ENCODE peak calls at places on chromosomes 7 and 10, in nine cellular contexts. O is H1, F is IMR-90, T is A549, E is adrenal gland, U is Peyer's patch, G is transverse colon, D is lower leg skin, Q is ovary. Y is an unnamed sample.

GRCh38 chr7:69517985-69518731 is 80.1 kb upstream of the AUTS2 start:
- DNase-seq in O (peak; percentile 69), F (no peak), T (no peak), E (no peak), U (no peak), G (no peak), D (no peak), Q (no peak), Y (peak; percentile 38)

GRCh38 chr7:138510003-138510402 is 49.9 kb downstream of the TRIM24 start:
- DNase-seq in O (no peak), F (no peak), T (no peak), E (no peak), U (no peak), G (no peak), D (no peak), Q (no peak), Y (no peak)

GRCh38 chr10:5976689-5977470 is 463 bp downstream of the IL15RA start:
- DNase-seq in O (peak; percentile 79), F (peak; percentile 47), T (peak; percentile 39), E (peak; percentile 48), U (peak; percentile 77), G (peak; percentile 70), D (peak; percentile 33), Q (peak; percentile 69), Y (peak; percentile 47)

GRCh38 chr7:20351901-20352300 is 21.2 kb downstream of the ITGB8 start:
- DNase-seq in O (no peak), F (peak; percentile 53), T (no peak), E (no peak), U (no peak), G (no peak), D (no peak), Q (no peak), Y (no peak)

GRCh38 chr7:29255839-29256782 is 61.5 kb downstream of the CHN2 start:
- DNase-seq in O (no peak), F (no peak), T (no peak), E (no peak), U (no peak), G (no peak), D (no peak), Q (no peak), Y (no peak)

GRCh38 chr10:66283064-66283463 is 642.8 kb upstream of the LRRTM3 start:
- DNase-seq in O (no peak), F (no peak), T (no peak), E (no peak), U (no peak), G (no peak), D (no peak), Q (no peak), Y (no peak)

GRCh38 chr7:28755255-28755654 is 202.9 kb downstream of the TRIL start:
- DNase-seq in O (no peak), F (peak; percentile 63), T (no peak), E (no peak), U (no peak), G (no peak), D (no peak), Q (no peak), Y (no peak)

GRCh38 chr7:572668-573495 is 53.2 kb upstream of the PDGFA start:
- DNase-seq in O (peak; percentile 73), F (no peak), T (no peak), E (no peak), U (no peak), G (no peak), D (no peak), Q (no peak), Y (no peak)

GRCh38 chr10:123636598-123637325 is 29.4 kb upstream of the GPR26 start:
- DNase-seq in O (no peak), F (no peak), T (no peak), E (no peak), U (no peak), G (no peak), D (no peak), Q (no peak), Y (no peak)

GRCh38 chr10:49539320-49539885 is 482 bp upstream of the ERCC6 start:
- DNase-seq in O (peak; percentile 57), F (peak; percentile 52), T (peak; percentile 47), E (peak; percentile 19), U (peak; percentile 69), G (peak; percentile 57), D (peak; percentile 45), Q (no peak), Y (peak; percentile 39)

GRCh38 chr7:141702892-141703291 is 926 bp upstream of the DENND11 start:
- DNase-seq in O (no peak), F (no peak), T (no peak), E (no peak), U (no peak), G (no peak), D (no peak), Q (no peak), Y (no peak)

GRCh38 chr7:141702047-141702567 is at the start of gene DENND11:
- DNase-seq in O (peak; percentile 61), F (peak; percentile 11), T (peak; percentile 37), E (peak; percentile 31), U (peak; percentile 65), G (peak; percentile 53), D (no peak), Q (peak; percentile 67), Y (peak; percentile 32)

GRCh38 chr7:141700291-141700847 is 1.6 kb downstream of the DENND11 start:
- DNase-seq in O (no peak), F (no peak), T (no peak), E (no peak), U (no peak), G (no peak), D (no peak), Q (no peak), Y (no peak)

GRCh38 chr7:141700848-141701371 is 1.1 kb downstream of the DENND11 start:
- DNase-seq in O (peak; percentile 50), F (no peak), T (no peak), E (no peak), U (peak; percentile 48), G (no peak), D (no peak), Q (no peak), Y (no peak)

DNA sequence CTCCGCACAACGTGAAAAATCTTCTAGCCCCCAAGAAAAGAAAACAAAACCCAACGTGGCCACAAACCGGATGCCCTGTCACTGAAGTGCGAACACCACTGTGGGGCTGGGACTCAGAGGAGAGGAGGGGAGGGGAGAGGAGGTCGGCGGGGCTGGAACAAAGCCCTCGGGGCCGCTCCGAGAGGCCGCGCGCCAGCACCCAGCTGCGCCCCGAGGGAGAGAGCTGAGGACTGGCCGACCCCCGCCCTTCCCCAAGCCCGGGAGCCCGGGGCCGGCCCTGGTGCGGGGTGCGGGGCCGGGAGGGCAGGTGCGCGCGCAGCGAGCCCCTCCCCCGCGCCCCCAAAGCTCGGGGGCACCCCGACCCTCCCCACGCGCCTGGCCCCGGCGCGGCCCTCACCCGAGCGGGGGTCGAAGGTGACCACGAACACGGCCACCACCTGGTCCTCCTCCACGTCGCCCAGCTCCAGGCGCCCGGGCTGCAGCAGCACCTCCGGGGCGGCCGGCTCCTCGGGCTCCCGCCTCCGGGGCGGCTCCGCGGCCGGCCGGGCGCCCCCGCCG is 398 bp downstream of the DENND11 start:
- DNase-seq in O (peak; percentile 75), F (no peak), T (peak; percentile 35), E (peak; percentile 44), U (peak; percentile 83), G (peak; percentile 59), D (no peak), Q (peak; percentile 62), Y (peak; percentile 40)
- TF ChIP-seq POLR2A in O (peak; percentile 22), F (no peak), T (no peak), E (no peak), U (no peak), G (peak; percentile 42), D (no peak), Q (no peak), Y (no peak)

GRCh38 chr7:108569381-108570145 is at the start of the genes DNAJB9 and THAP5:
- DNase-seq in O (peak; percentile 94), F (peak; percentile 99), T (peak; percentile 98), E (peak; percentile 100), U (peak; percentile 100), G (peak; percentile 99), D (peak; percentile 99), Q (peak; percentile 99), Y (peak; percentile 99)
- TF ChIP-seq POLR2A in O (peak; percentile 83), F (peak; percentile 98), T (peak; percentile 78), E (peak; percentile 100), U (peak; percentile 97), G (peak; percentile 97), D (peak; percentile 48), Q (peak; percentile 97), Y (peak; percentile 88)

DNA sequence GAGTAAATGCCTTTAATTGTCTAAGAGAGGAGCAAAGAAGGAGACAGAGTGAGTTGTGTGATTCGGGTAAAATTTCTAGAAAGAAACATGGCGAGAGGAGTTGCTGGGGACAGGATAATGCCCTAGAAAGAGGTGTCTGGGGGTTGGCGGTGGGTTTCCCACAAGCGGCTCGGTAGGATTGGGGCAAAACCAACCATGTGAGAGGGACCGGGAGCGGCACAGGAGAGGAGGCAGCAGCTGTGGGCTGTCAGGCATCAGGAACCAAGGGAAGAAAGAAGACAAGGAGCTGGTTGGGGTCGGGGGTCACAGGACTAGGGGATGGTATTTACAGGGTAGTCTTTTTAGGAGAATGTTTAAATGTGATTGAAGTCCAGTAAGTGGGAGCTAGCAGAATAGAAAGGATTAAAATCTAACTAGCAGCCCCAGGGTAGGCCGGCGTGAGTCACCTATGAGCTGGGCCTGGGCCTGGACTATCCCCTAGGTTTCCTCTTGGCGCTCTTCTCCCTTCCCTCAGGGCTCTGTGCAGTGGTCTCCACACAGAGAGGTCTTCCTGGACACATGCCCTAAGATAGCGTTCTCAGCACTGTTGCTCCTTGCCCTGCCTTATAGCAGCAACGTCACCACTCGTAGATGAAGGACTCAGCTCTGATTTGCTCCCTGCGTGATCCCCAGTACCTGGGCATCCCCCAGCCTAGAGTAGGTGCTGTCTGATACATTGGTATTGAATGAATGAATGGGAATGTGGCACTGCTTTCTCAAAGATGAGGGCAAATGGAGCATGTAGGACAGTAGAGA is 32.6 kb downstream of the IKZF1 start:
- DNase-seq in O (no peak), F (no peak), T (no peak), E (no peak), U (no peak), G (no peak), D (no peak), Q (no peak), Y (no peak)
- TF ChIP-seq POLR2A in O (no peak), F (no peak), T (no peak), E (no peak), U (no peak), G (no peak), D (no peak), Q (no peak), Y (no peak)

GRCh38 chr7:116672596-116673503 is 854 bp downstream of the MET start:
- DNase-seq in O (no peak), F (peak; percentile 50), T (no peak), E (peak; percentile 15), U (no peak), G (peak; percentile 26), D (no peak), Q (no peak), Y (peak; percentile 13)

GRCh38 chr7:116673504-116673865 is 1.5 kb downstream of the MET start:
- DNase-seq in O (no peak), F (no peak), T (no peak), E (no peak), U (no peak), G (no peak), D (no peak), Q (no peak), Y (no peak)

GRCh38 chr7:116670409-116671036 is 1.5 kb upstream of the MET start:
- DNase-seq in O (no peak), F (peak; percentile 26), T (no peak), E (no peak), U (no peak), G (no peak), D (no peak), Q (no peak), Y (no peak)

GRCh38 chr7:116671111-116671510 is 885 bp upstream of the MET start:
- DNase-seq in O (no peak), F (no peak), T (no peak), E (no peak), U (no peak), G (no peak), D (no peak), Q (no peak), Y (no peak)

GRCh38 chr7:116671681-116672595 is at the start of gene MET:
- DNase-seq in O (peak; percentile 83), F (peak; percentile 72), T (peak; percentile 88), E (peak; percentile 52), U (peak; percentile 88), G (peak; percentile 86), D (peak; percentile 75), Q (peak; percentile 62), Y (peak; percentile 60)
- TF ChIP-seq POLR2A in O (peak; percentile 38), F (peak; percentile 50), T (peak; percentile 58), E (no peak), U (peak; percentile 8), G (no peak), D (no peak), Q (no peak), Y (no peak)

Y was measured in testis.